ENCODE peak calls at places on chromosomes 1 and 21, in seven cellular contexts. Z is ovary; D is aorta; I is astrocyte; J is HL-60; S is CD8-positive, alpha-beta memory T cell; X is HCT116. R is an unnamed sample. For H3K27me3, the result is how much of the 10 kb centered on the place peaks cover.

GRCh38 chr1:100387209-100387608 is 34.9 kb downstream of the CDC14A start:
- DNase-seq in Z (no peak), D (no peak), I (peak), J (no peak), S (no peak), X (no peak), R (no peak)

GRCh38 chr1:64228181-64228957 is 24.9 kb downstream of the UBE2U start:
- DNase-seq in Z (no peak), D (no peak), I (peak), J (no peak), S (no peak), X (no peak), R (no peak)

GRCh38 chr1:199490804-199491527 is 536.5 kb upstream of the NR5A2 start:
- DNase-seq in Z (no peak), D (no peak), I (peak), J (no peak), S (no peak), X (peak), R (no peak)

GRCh38 chr1:205048382-205048781 is 5.4 kb downstream of the CNTN2 start:
- DNase-seq in Z (no peak), D (no peak), I (no peak), J (no peak), S (no peak), X (no peak), R (no peak)

GRCh38 chr1:168939131-168939946 is 167.2 kb upstream of the ATP1B1 start:
- DNase-seq in Z (no peak), D (no peak), I (no peak), J (no peak), S (no peak), X (no peak), R (no peak)

GRCh38 chr1:151340870-151341754 is 5.9 kb downstream of the RFX5 start:
- DNase-seq in Z (no peak), D (no peak), I (peak), J (peak), S (peak), X (peak), R (no peak)

GRCh38 chr1:157090196-157090647 is 9.4 kb downstream of the ETV3L start:
- DNase-seq in Z (peak), D (peak), I (peak), J (peak), S (peak), X (peak), R (peak)

GRCh38 chr1:236127045-236127444 is 15.3 kb upstream of the GPR137B start:
- DNase-seq in Z (no peak), D (no peak), I (no peak), J (no peak), S (no peak), X (no peak), R (no peak)

GRCh38 chr21:37668462-37669239 is 247.6 kb downstream of the KCNJ6 start:
- DNase-seq in Z (no peak), D (no peak), I (no peak), J (no peak), S (no peak), X (no peak), R (no peak)

GRCh38 chr1:230230948-230231738 is 164.1 kb downstream of the GALNT2 start:
- DNase-seq in Z (no peak), D (no peak), I (no peak), J (no peak), S (no peak), X (no peak), R (no peak)

GRCh38 chr1:93846151-93846928 is 32.7 kb downstream of the DNTTIP2 start:
- DNase-seq in Z (peak), D (peak), I (peak), J (peak), S (peak), X (peak), R (peak)

GRCh38 chr1:10489291-10490055 is 14.7 kb downstream of the PEX14 start:
- DNase-seq in Z (no peak), D (no peak), I (no peak), J (no peak), S (no peak), X (no peak), R (no peak)

GRCh38 chr21:27407296-27407695 is 440.4 kb upstream of the ADAMTS5 start:
- DNase-seq in Z (no peak), D (no peak), I (no peak), J (no peak), S (no peak), X (no peak), R (no peak)

GRCh38 chr21:45309541-45310381 is 22.1 kb upstream of the POFUT2 start:
- DNase-seq in Z (peak), D (peak), I (no peak), J (no peak), S (no peak), X (no peak), R (peak)

GRCh38 chr1:150009604-150010387 is 730 bp downstream of the OTUD7B start:
- DNase-seq in Z (peak), D (peak), I (peak), J (peak), S (peak), X (no peak), R (peak)

GRCh38 chr1:104646233-104646632 is 896.5 kb downstream of the AMY1C start:
- DNase-seq in Z (no peak), D (no peak), I (no peak), J (no peak), S (no peak), X (no peak), R (no peak)

GRCh38 chr1:61434276-61434675 is 290.7 kb downstream of the TM2D1 start:
- DNase-seq in Z (no peak), D (no peak), I (peak), J (no peak), S (no peak), X (no peak), R (no peak)

GRCh38 chr1:8632092-8632491 is 185.3 kb downstream of the RERE start:
- DNase-seq in Z (no peak), D (no peak), I (no peak), J (no peak), S (no peak), X (no peak), R (no peak)

GRCh38 chr1:92817986-92818764 is 13.7 kb upstream of the RPL5 start:
- DNase-seq in Z (no peak), D (no peak), I (no peak), J (peak), S (no peak), X (peak), R (no peak)

GRCh38 chr1:1599030-1599916 is 662 bp downstream of the FNDC10 start:
- DNase-seq in Z (no peak), D (no peak), I (no peak), J (peak), S (no peak), X (no peak), R (peak)

GRCh38 chr1:17869826-17870225 is 114.7 kb downstream of the ACTL8 start:
- DNase-seq in Z (no peak), D (no peak), I (peak), J (no peak), S (no peak), X (no peak), R (no peak)

GRCh38 chr1:53127546-53127945 is 14.9 kb downstream of the SLC1A7 start:
- DNase-seq in Z (peak), D (peak), I (no peak), J (no peak), S (peak), X (no peak), R (no peak)

GRCh38 chr1:228074954-228075730 is 7.4 kb upstream of the ARF1 start:
- DNase-seq in Z (no peak), D (peak), I (no peak), J (no peak), S (no peak), X (no peak), R (peak)

GRCh38 chr1:28553229-28553930 is 495 bp downstream of the TRNAU1AP start:
- DNase-seq in Z (peak), D (peak), I (peak), J (peak), S (peak), X (no peak), R (peak)

GRCh38 chr1:112359961-112360767 is 35.9 kb upstream of the CTTNBP2NL start:
- DNase-seq in Z (no peak), D (peak), I (peak), J (no peak), S (no peak), X (no peak), R (peak)
- H3K27me3 ChIP-seq in Z (under half), D (under half), I (under half), J (under half), S (under half), X (under half), R (under half)

GRCh38 chr1:109476825-109477224 is 6.9 kb upstream of the ATXN7L2 start:
- DNase-seq in Z (no peak), D (no peak), I (no peak), J (no peak), S (no peak), X (no peak), R (no peak)

GRCh38 chr1:109475261-109475660 is 8.4 kb upstream of the ATXN7L2 start:
- DNase-seq in Z (no peak), D (no peak), I (no peak), J (no peak), S (no peak), X (no peak), R (no peak)

GRCh38 chr1:109477821-109478220 is 5.9 kb upstream of the ATXN7L2 start:
- DNase-seq in Z (no peak), D (no peak), I (no peak), J (no peak), S (no peak), X (no peak), R (no peak)

GRCh38 chr1:109472779-109473178 is 6.4 kb downstream of the SYPL2 start:
- DNase-seq in Z (no peak), D (no peak), I (no peak), J (no peak), S (no peak), X (no peak), R (no peak)

GRCh38 chr1:109474697-109475096 is 8.4 kb downstream of the SYPL2 start:
- DNase-seq in Z (no peak), D (no peak), I (no peak), J (no peak), S (no peak), X (no peak), R (no peak)
- H3K27me3 ChIP-seq in Z (under half), D (under half), I (under half), J (under half), S (under half), X (under half), R (under half)

GRCh38 chr1:29647581-29647980 is 411.3 kb downstream of the PTPRU start:
- DNase-seq in Z (no peak), D (no peak), I (peak), J (no peak), S (no peak), X (no peak), R (no peak)
- H3K27me3 ChIP-seq in Z (under half), D (under half), I (under half), J (under half), S (under half), X (under half), R (under half)

DNA sequence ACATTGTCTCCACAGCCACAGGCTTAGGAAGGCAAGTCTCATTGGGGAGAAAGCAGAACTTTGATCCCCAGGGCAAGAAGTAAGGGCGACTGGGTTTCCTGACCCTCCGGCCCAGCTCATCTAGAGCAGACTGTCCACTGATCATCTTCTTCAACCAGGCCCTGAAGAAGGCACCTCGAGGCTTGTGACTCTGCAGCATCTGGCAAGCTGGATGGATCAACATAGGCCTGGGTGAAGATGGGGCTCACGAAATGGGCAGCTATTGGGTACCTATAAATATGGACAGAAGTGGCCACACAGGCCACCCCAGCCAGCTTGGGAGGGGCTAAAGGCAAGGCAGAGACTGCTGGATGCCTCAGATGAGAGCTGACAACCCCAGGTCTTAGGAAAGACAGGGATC is 13.0 kb downstream of the TAL1 start:
- DNase-seq in Z (no peak), D (no peak), I (no peak), J (no peak), S (no peak), X (no peak), R (no peak)
- H3K27me3 ChIP-seq in Z (under half), D (under half), I (under half), J (under half), S (under half), X (under half), R (under half)

R was measured in psoas muscle.